ENCODE peak calls at places on chromosomes 2 and 18, in six cellular contexts. L is GM12878, Y is H1, G is K562, F is HepG2, Q is GM12892. K is an unnamed sample.

GRCh38 chr18:11739893-11740292 is 50.8 kb downstream of the GNAL start:
- DNase-seq in L (no peak), Y (no peak), G (no peak), F (no peak), Q (no peak), K (no peak)

GRCh38 chr2:149466635-149467034 is 120.9 kb downstream of the MMADHC start:
- DNase-seq in L (no peak), Y (no peak), G (no peak), F (no peak), Q (no peak), K (no peak)

GRCh38 chr18:79934311-79935097 is 16.9 kb downstream of the SLC66A2 start:
- DNase-seq in L (no peak), Y (no peak), G (peak), F (peak), Q (no peak), K (no peak)

GRCh38 chr2:39913648-39914456 is 134.8 kb upstream of the THUMPD2 start:
- DNase-seq in L (peak), Y (peak), G (peak), F (peak), Q (no peak), K (peak)

GRCh38 chr18:28728891-28729290 is 552.0 kb upstream of the CDH2 start:
- DNase-seq in L (no peak), Y (no peak), G (no peak), F (no peak), Q (no peak), K (no peak)

GRCh38 chr18:57738078-57738477 is 65.0 kb downstream of the ATP8B1 start:
- DNase-seq in L (no peak), Y (no peak), G (no peak), F (peak), Q (no peak), K (no peak)

GRCh38 chr2:224357098-224357901 is 44.6 kb downstream of the FAM124B start:
- DNase-seq in L (peak), Y (no peak), G (peak), F (peak), Q (peak), K (peak)

GRCh38 chr18:78503129-78503528 is 476.5 kb upstream of the SALL3 start:
- DNase-seq in L (no peak), Y (no peak), G (no peak), F (no peak), Q (no peak), K (no peak)

GRCh38 chr2:227374158-227374557 is 4.9 kb downstream of the TM4SF20 start:
- DNase-seq in L (no peak), Y (no peak), G (no peak), F (no peak), Q (no peak), K (no peak)

GRCh38 chr2:99988567-99988966 is 153.8 kb downstream of the AFF3 start:
- DNase-seq in L (no peak), Y (no peak), G (no peak), F (no peak), Q (no peak), K (no peak)

GRCh38 chr2:20229322-20230201 is 4.6 kb upstream of the SDC1 start:
- DNase-seq in L (no peak), Y (no peak), G (no peak), F (no peak), Q (no peak), K (no peak)

GRCh38 chr2:113407446-113408099 is 29.9 kb upstream of the ZNG1B start:
- DNase-seq in L (no peak), Y (no peak), G (no peak), F (peak), Q (no peak), K (no peak)

GRCh38 chr2:127640082-127641072 is 5.6 kb upstream of the GPR17 start:
- DNase-seq in L (no peak), Y (no peak), G (peak), F (peak), Q (peak), K (peak)

GRCh38 chr2:60518567-60518966 is 34.9 kb downstream of the BCL11A start:
- DNase-seq in L (no peak), Y (no peak), G (no peak), F (no peak), Q (no peak), K (no peak)

GRCh38 chr18:63773616-63774015 is 1.6 kb upstream of the SERPINB7 start:
- DNase-seq in L (no peak), Y (no peak), G (no peak), F (no peak), Q (no peak), K (no peak)

GRCh38 chr18:11981633-11982366 is 493 bp downstream of the IMPA2 start:
- DNase-seq in L (no peak), Y (no peak), G (no peak), F (peak), Q (no peak), K (no peak)

GRCh38 chr18:23916338-23916737 is 98.2 kb upstream of the TTC39C start:
- DNase-seq in L (no peak), Y (no peak), G (no peak), F (no peak), Q (no peak), K (no peak)

GRCh38 chr2:196478588-196478987 is 160.9 kb upstream of the CCDC150 start:
- DNase-seq in L (no peak), Y (no peak), G (no peak), F (no peak), Q (no peak), K (no peak)

GRCh38 chr2:36748166-36748565 is 51.7 kb downstream of the VIT start:
- DNase-seq in L (no peak), Y (no peak), G (no peak), F (no peak), Q (no peak), K (no peak)

GRCh38 chr2:62306751-62307468 is 111.0 kb downstream of the B3GNT2 start:
- DNase-seq in L (peak), Y (no peak), G (no peak), F (no peak), Q (no peak), K (no peak)

GRCh38 chr2:114698504-114698903 is 256.1 kb downstream of the DPP10 start:
- DNase-seq in L (no peak), Y (no peak), G (no peak), F (no peak), Q (no peak), K (no peak)

GRCh38 chr2:115549731-115550130 is 1107.3 kb downstream of the DPP10 start:
- DNase-seq in L (no peak), Y (no peak), G (no peak), F (no peak), Q (no peak), K (no peak)

GRCh38 chr2:137964066-137964858 is at the start of gene HNMT:
- DNase-seq in L (no peak), Y (no peak), G (peak), F (peak), Q (no peak), K (no peak)

GRCh38 chr18:60322591-60322990 is 50.0 kb downstream of the MC4R start:
- DNase-seq in L (no peak), Y (no peak), G (no peak), F (no peak), Q (no peak), K (no peak)

GRCh38 chr2:157788201-157788600 is 87.9 kb downstream of the ACVR1 start:
- DNase-seq in L (no peak), Y (no peak), G (no peak), F (no peak), Q (no peak), K (no peak)

GRCh38 chr2:10407841-10408648 is 40.1 kb downstream of the ODC1 start:
- DNase-seq in L (peak), Y (no peak), G (peak), F (peak), Q (peak), K (peak)

GRCh38 chr2:36965751-36966369 is 476 bp downstream of the STRN start:
- DNase-seq in L (no peak), Y (peak), G (peak), F (no peak), Q (peak), K (peak)

GRCh38 chr2:219368690-219369108 is 19.0 kb downstream of the DNPEP start:
- DNase-seq in L (no peak), Y (no peak), G (no peak), F (no peak), Q (no peak), K (no peak)
- TF ChIP-seq POLR2AphosphoS5 in L (no peak), Y (no peak), G (no peak), F (no peak), Q (no peak), K (no peak)

DNA sequence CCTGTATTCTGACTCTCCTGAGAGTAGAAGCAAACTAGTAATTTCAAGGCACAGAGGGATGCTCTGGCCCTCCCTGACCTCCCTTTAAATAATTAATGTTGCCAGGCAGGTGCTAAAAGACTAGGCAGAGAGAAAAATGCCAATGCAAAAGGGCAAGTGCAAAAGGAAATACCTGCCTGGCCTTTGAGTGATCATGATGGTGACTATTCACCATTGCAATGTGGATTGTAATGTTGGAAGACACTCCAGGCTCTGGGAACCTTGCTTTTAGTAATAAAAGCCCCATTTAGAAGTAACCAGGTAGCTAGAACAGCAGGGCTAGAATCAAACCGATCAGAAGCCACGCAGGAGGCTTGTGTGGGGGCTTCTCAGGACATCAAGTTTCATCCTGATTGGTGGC is 15.9 kb upstream of the CHRNA1 start:
- DNase-seq in L (no peak), Y (no peak), G (no peak), F (no peak), Q (no peak), K (no peak)
- TF ChIP-seq TAF1 in L (no peak), Y (no peak), G (no peak), F (no peak), Q (no peak), K (no peak)

GRCh38 chr18:31274915-31275314 is 43.0 kb upstream of the DSG1 start:
- DNase-seq in L (no peak), Y (no peak), G (no peak), F (peak), Q (no peak), K (no peak)

GRCh38 chr18:31270578-31270977 is 47.4 kb upstream of the DSG1 start:
- DNase-seq in L (no peak), Y (no peak), G (no peak), F (no peak), Q (no peak), K (no peak)

GRCh38 chr18:31269508-31270074 is 48.4 kb upstream of the DSG1 start:
- DNase-seq in L (no peak), Y (no peak), G (no peak), F (no peak), Q (no peak), K (no peak)

GRCh38 chr18:31275722-31276463 is 42.1 kb upstream of the DSG1 start:
- DNase-seq in L (no peak), Y (no peak), G (no peak), F (no peak), Q (no peak), K (no peak)

GRCh38 chr18:31273812-31274527 is 44.0 kb upstream of the DSG1 start:
- DNase-seq in L (no peak), Y (no peak), G (no peak), F (peak), Q (no peak), K (no peak)
- TF ChIP-seq POLR2A in L (no peak), Y (no peak), G (no peak), F (no peak), Q (no peak), K (no peak)

GRCh38 chr2:143937563-143938346 is 582.2 kb downstream of the ZEB2 start:
- DNase-seq in L (no peak), Y (no peak), G (no peak), F (no peak), Q (no peak), K (no peak)
- TF ChIP-seq POLR2AphosphoS5 in L (no peak), Y (no peak), G (no peak), F (no peak), Q (no peak), K (no peak)

GRCh38 chr2:174750923-174751441 is 13.3 kb downstream of the CHRNA1 start:
- DNase-seq in L (peak), Y (no peak), G (no peak), F (no peak), Q (no peak), K (no peak)

GRCh38 chr2:174749793-174750192 is 14.5 kb downstream of the CHRNA1 start:
- DNase-seq in L (no peak), Y (no peak), G (no peak), F (no peak), Q (no peak), K (no peak)

GRCh38 chr2:174753038-174753633 is 11.1 kb downstream of the CHRNA1 start:
- DNase-seq in L (peak), Y (no peak), G (no peak), F (no peak), Q (no peak), K (no peak)

GRCh38 chr2:174748948-174749347 is 15.3 kb downstream of the CHRNA1 start:
- DNase-seq in L (no peak), Y (peak), G (peak), F (peak), Q (no peak), K (no peak)

DNA sequence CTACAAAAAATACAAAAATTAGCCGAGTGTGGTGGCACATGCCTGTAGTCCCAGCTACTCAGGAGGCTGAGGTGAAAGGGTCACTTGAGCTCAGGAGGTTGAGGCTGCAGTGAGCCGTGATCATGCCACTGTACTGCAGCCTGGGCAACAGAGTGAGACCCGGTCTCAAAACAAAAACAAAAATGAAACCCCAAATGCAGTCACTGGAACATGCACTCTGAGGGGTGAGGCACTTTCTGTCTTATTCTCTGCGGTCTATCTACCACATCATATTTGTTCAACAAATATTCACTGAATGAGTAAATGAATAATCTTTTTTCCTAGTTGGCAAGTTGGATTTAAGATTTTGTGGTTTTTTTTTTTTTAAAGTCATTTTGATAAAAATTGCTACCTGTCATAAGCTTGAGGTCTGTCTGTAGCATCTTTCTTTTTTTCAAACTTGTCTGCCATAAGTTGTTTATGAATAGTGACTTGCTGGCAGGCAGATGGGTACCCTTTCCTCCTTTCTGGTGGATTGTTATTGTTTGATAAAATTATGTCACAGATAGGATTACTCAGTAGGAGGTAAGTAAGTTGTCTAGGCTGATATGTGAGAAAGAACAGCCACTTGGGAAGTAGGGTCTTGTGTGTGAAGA is 11.8 kb downstream of the CHRNA1 start:
- DNase-seq in L (peak), Y (no peak), G (no peak), F (no peak), Q (no peak), K (no peak)
- TF ChIP-seq TAF1 in L (no peak), Y (no peak), G (no peak), F (no peak), Q (no peak), K (no peak)